ENCODE peak calls at places on chromosomes 4 and X, in ten cellular contexts. J is ovary, M is cardiac muscle cell, D is fibroblast of mammary gland, H is upper lobe of right lung, E is suprapubic skin, V is PC-3, K is AG09309, O is endothelial cell of umbilical vein, Z is GM23338. U is an unnamed sample.

GRCh38 chrX:150781711-150782110 is 88.5 kb downstream of the MTMR1 start:
- DNase-seq in J (no peak), M (no peak), D (no peak), H (no peak), E (no peak), V (no peak), K (no peak), O (no peak), Z (no peak), U (no peak)

GRCh38 chrX:150036181-150036580 is 97.9 kb upstream of the EOLA2 start:
- DNase-seq in J (no peak), M (no peak), D (peak; percentile 71), H (no peak), E (no peak), V (peak; percentile 83), K (no peak), O (peak; percentile 80), Z (no peak), U (peak; percentile 91)

GRCh38 chr4:932713-933070 is 432 bp downstream of the TMEM175 start:
- DNase-seq in J (no peak), M (no peak), D (no peak), H (no peak), E (no peak), V (no peak), K (no peak), O (no peak), Z (no peak), U (no peak)

GRCh38 chrX:78092296-78092695 is 11.8 kb upstream of the PGK1 start:
- DNase-seq in J (no peak), M (peak; percentile 52), D (peak; percentile 61), H (no peak), E (no peak), V (peak; percentile 57), K (no peak), O (peak; percentile 45), Z (peak; percentile 70), U (peak; percentile 40)

GRCh38 chrX:45309096-45309495 is 108.4 kb upstream of the DIPK2B start:
- DNase-seq in J (no peak), M (no peak), D (peak; percentile 30), H (no peak), E (no peak), V (no peak), K (no peak), O (no peak), Z (no peak), U (peak; percentile 39)

GRCh38 chrX:9614016-9614415 is 149.2 kb downstream of the TBL1X start:
- DNase-seq in J (no peak), M (no peak), D (peak; percentile 80), H (no peak), E (no peak), V (peak; percentile 19), K (no peak), O (no peak), Z (no peak), U (peak; percentile 58)

GRCh38 chr4:3297066-3297859 is 4.4 kb downstream of the RGS12 start:
- DNase-seq in J (no peak), M (no peak), D (no peak), H (peak; percentile 37), E (no peak), V (no peak), K (no peak), O (no peak), Z (no peak), U (no peak)

GRCh38 chr4:141346144-141346543 is 125.4 kb downstream of the ZNF330 start:
- DNase-seq in J (no peak), M (peak; percentile 53), D (peak; percentile 68), H (no peak), E (no peak), V (peak; percentile 81), K (no peak), O (peak; percentile 73), Z (peak; percentile 18), U (peak; percentile 81)

GRCh38 chrX:142156567-142156966 is 48.5 kb downstream of the MAGEC2 start:
- DNase-seq in J (no peak), M (no peak), D (no peak), H (no peak), E (no peak), V (no peak), K (no peak), O (no peak), Z (peak; percentile 45), U (no peak)

GRCh38 chr4:170990989-170991589 is 822.1 kb upstream of the GALNTL6 start:
- DNase-seq in J (no peak), M (peak; percentile 53), D (peak; percentile 24), H (no peak), E (no peak), V (peak; percentile 44), K (no peak), O (no peak), Z (peak; percentile 82), U (no peak)

GRCh38 chr4:74098628-74098995 is 383 bp downstream of the CXCL2 start:
- DNase-seq in J (peak; percentile 12), M (peak; percentile 15), D (no peak), H (peak; percentile 72), E (peak; percentile 70), V (no peak), K (no peak), O (peak; percentile 38), Z (peak; percentile 28), U (peak; percentile 35)

GRCh38 chrX:40100537-40101429 is 3.0 kb upstream of the BCOR start:
- DNase-seq in J (no peak), M (no peak), D (no peak), H (no peak), E (no peak), V (no peak), K (no peak), O (no peak), Z (no peak), U (no peak)

GRCh38 chr4:128301979-128302378 is 14.4 kb upstream of the PGRMC2 start:
- DNase-seq in J (no peak), M (no peak), D (no peak), H (no peak), E (no peak), V (no peak), K (no peak), O (peak; percentile 24), Z (no peak), U (no peak)
- TF ChIP-seq CTCF in J (no peak), M (no peak), D (no peak), H (no peak), E (no peak), V (no peak), K (no peak), O (no peak), Z (no peak), U (no peak)

GRCh38 chrX:153763989-153764755 is at the start of gene PLXNB3:
- DNase-seq in J (peak; percentile 64), M (peak; percentile 70), D (peak; percentile 62), H (peak; percentile 89), E (peak; percentile 85), V (peak; percentile 94), K (peak; percentile 25), O (peak; percentile 56), Z (peak; percentile 74), U (peak; percentile 87)
- H3K4me3 ChIP-seq in J (peak within 1 kb of the TSS; percentile 27), M (no peak within 1 kb of the TSS), D (peak within 1 kb of the TSS; percentile 43), H (no peak within 1 kb of the TSS), E (peak within 1 kb of the TSS; percentile 35), V (peak within 1 kb of the TSS; percentile 68), K (peak within 1 kb of the TSS; percentile 53), O (peak within 1 kb of the TSS; percentile 28), Z (no peak within 1 kb of the TSS), U (peak within 1 kb of the TSS; percentile 50)

GRCh38 chrX:16804923-16805464 is 18.7 kb downstream of the TXLNG start:
- DNase-seq in J (no peak), M (no peak), D (no peak), H (no peak), E (no peak), V (no peak), K (no peak), O (no peak), Z (no peak), U (no peak)

GRCh38 chrX:16807976-16808542 is 21.8 kb downstream of the TXLNG start:
- DNase-seq in J (no peak), M (no peak), D (peak; percentile 80), H (no peak), E (no peak), V (peak; percentile 54), K (no peak), O (peak; percentile 26), Z (no peak), U (peak; percentile 69)

DNA sequence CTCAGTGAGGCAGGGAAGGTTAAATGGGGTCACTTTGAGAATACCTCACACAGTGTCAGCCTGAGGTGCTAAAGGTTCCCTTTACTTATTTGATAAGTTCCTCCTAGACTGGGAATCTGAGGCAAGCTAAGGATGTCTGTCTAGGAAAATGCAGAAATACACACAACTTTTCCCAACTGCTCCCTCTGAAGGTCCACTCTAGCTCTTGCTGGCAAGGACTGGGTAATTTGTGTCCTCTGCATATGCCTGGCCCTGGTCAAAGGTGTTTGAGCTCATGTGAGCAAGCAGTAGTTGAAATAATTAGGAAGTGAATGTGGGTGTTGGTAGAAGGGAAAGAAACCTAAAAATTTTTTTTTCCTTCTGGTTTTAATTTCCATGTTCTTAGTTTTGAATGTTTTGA is 21.3 kb downstream of the TXLNG start:
- DNase-seq in J (no peak), M (peak; percentile 23), D (peak; percentile 50), H (no peak), E (no peak), V (no peak), K (no peak), O (peak; percentile 61), Z (peak; percentile 48), U (no peak)
- TF ChIP-seq CTCF in J (no peak), M (peak; percentile 51), D (peak; percentile 45), H (peak; percentile 34), E (no peak), V (no peak), K (peak; percentile 58), O (peak; percentile 44), Z (peak; percentile 26), U (peak; percentile 37)

GRCh38 chrX:151974336-151975227 is at the start of gene GABRE:
- DNase-seq in J (peak; percentile 50), M (peak; percentile 63), D (peak; percentile 26), H (peak; percentile 79), E (peak; percentile 74), V (no peak), K (no peak), O (peak; percentile 61), Z (peak; percentile 57), U (peak; percentile 77)

GRCh38 chrX:151977009-151977408 is 2.5 kb upstream of the GABRE start:
- DNase-seq in J (no peak), M (peak; percentile 34), D (no peak), H (no peak), E (no peak), V (no peak), K (no peak), O (no peak), Z (no peak), U (peak; percentile 34)

GRCh38 chrX:151975736-151976275 is 1.3 kb upstream of the GABRE start:
- DNase-seq in J (no peak), M (no peak), D (no peak), H (no peak), E (no peak), V (no peak), K (no peak), O (no peak), Z (no peak), U (no peak)

GRCh38 chrX:151973851-151974335 is 583 bp downstream of the GABRE start:
- DNase-seq in J (no peak), M (peak; percentile 2), D (no peak), H (peak; percentile 74), E (peak; percentile 64), V (no peak), K (no peak), O (peak; percentile 54), Z (peak; percentile 16), U (peak; percentile 55)

GRCh38 chrX:151975228-151975593 is 735 bp upstream of the GABRE start:
- DNase-seq in J (no peak), M (no peak), D (no peak), H (no peak), E (no peak), V (no peak), K (no peak), O (no peak), Z (peak; percentile 20), U (no peak)
- H3K4me3 ChIP-seq in J (no peak overlapping the region), M (peak overlapping the region; percentile 34), D (no peak overlapping the region), H (peak overlapping the region; percentile 58), E (peak overlapping the region; percentile 64), V (no peak overlapping the region), K (no peak overlapping the region), O (peak overlapping the region; percentile 67), Z (peak overlapping the region; percentile 46), U (no peak overlapping the region)